ENCODE peak calls at places on chromosome X, in eight cellular contexts. C is stomach, K is spleen, D is HCT116, U is transverse colon, Z is sigmoid colon, J is endothelial cell of umbilical vein, X is H1. M is an unnamed sample.
A peak's percentile ranks its signal among the peaks of the same experiment; 100 is the strongest.

GRCh38 chrX:44303119-44303518 is 40.4 kb downstream of the EFHC2 start:
- DNase-seq in K (no peak), D (no peak), C (no peak), U (no peak), J (no peak), Z (no peak), X (no peak), M (no peak)

GRCh38 chrX:150548684-150549083 is 19.7 kb upstream of the MTM1 start:
- DNase-seq in U (no peak), D (no peak), J (no peak), C (no peak), K (no peak), Z (no peak), X (no peak), M (no peak)

GRCh38 chrX:84175943-84176342 is 12.1 kb downstream of the RPS6KA6 start:
- DNase-seq in J (no peak), K (no peak), C (no peak), U (no peak), D (no peak), Z (no peak), X (no peak), M (no peak)

GRCh38 chrX:9464435-9465371 is at the start of gene TBL1X:
- DNase-seq in D (no peak), J (peak; percentile 32), Z (peak; percentile 74), K (peak; percentile 91), X (peak; percentile 52), C (peak; percentile 51), U (peak; percentile 59), M (peak; percentile 75)

GRCh38 chrX:11064851-11065600 is 46.1 kb upstream of the HCCS start:
- DNase-seq in Z (no peak), X (no peak), C (no peak), D (no peak), J (no peak), K (no peak), U (no peak), M (no peak)

GRCh38 chrX:147550217-147550616 is 361.5 kb upstream of the FMR1 start:
- DNase-seq in D (no peak), Z (no peak), C (no peak), K (no peak), J (no peak), X (peak; percentile 63), U (no peak), M (no peak)

GRCh38 chrX:130170752-130171445 is 863 bp upstream of the RAB33A start:
- DNase-seq in X (peak; percentile 71), C (peak; percentile 31), Z (no peak), J (no peak), D (no peak), U (peak; percentile 42), K (peak; percentile 88), M (no peak)

GRCh38 chrX:150239946-150240642 is 123.0 kb upstream of the MAMLD1 start:
- DNase-seq in X (peak; percentile 8), C (no peak), K (no peak), J (no peak), D (no peak), Z (no peak), U (no peak), M (no peak)

GRCh38 chrX:49991718-49992117 is 69.3 kb downstream of the CLCN5 start:
- DNase-seq in U (no peak), Z (no peak), C (no peak), J (no peak), D (no peak), K (no peak), X (no peak), M (no peak)

GRCh38 chrX:115689931-115690330 is 129.0 kb downstream of the PLS3 start:
- DNase-seq in K (no peak), D (no peak), J (no peak), X (no peak), U (no peak), C (no peak), Z (no peak), M (no peak)

GRCh38 chrX:127306262-127306661 is 486.7 kb downstream of the PRR32 start:
- DNase-seq in D (no peak), C (no peak), U (no peak), Z (no peak), J (no peak), K (no peak), X (no peak), M (no peak)

GRCh38 chrX:29257516-29257915 is 670.3 kb downstream of the IL1RAPL1 start:
- DNase-seq in X (no peak), K (no peak), Z (no peak), D (no peak), U (no peak), J (no peak), C (no peak), M (no peak)

GRCh38 chrX:9525511-9526248 is 60.8 kb downstream of the TBL1X start:
- DNase-seq in D (no peak), J (peak; percentile 20), X (no peak), U (no peak), Z (no peak), K (no peak), C (no peak), M (no peak)

GRCh38 chrX:140912606-140913005 is 89.8 kb upstream of the SPANXB1 start:
- DNase-seq in K (no peak), C (no peak), D (no peak), J (no peak), U (no peak), X (no peak), Z (no peak), M (no peak)

GRCh38 chrX:72029473-72030411 is 102.0 kb downstream of the RTL5 start:
- DNase-seq in X (peak; percentile 39), D (no peak), K (no peak), U (no peak), C (no peak), Z (peak; percentile 67), J (peak; percentile 89), M (no peak)

GRCh38 chrX:71365356-71365875 is 741 bp upstream of the TAF1 start:
- DNase-seq in X (no peak), K (no peak), Z (no peak), J (no peak), U (no peak), D (no peak), C (no peak), M (no peak)

GRCh38 chrX:12564221-12564620 is 227.0 kb upstream of the PRPS2 start:
- DNase-seq in X (no peak), Z (no peak), C (no peak), U (no peak), K (no peak), J (no peak), D (no peak), M (no peak)

GRCh38 chrX:68945603-68946228 is 116.9 kb downstream of the EFNB1 start:
- DNase-seq in Z (peak; percentile 30), X (peak; percentile 53), J (peak; percentile 54), U (peak; percentile 12), C (no peak), D (no peak), K (peak; percentile 49), M (no peak)

GRCh38 chrX:119045884-119046283 is 26.9 kb upstream of the CT47C1 start:
- DNase-seq in K (no peak), X (no peak), J (no peak), D (no peak), U (no peak), C (no peak), Z (no peak), M (no peak)

GRCh38 chrX:107825698-107826285 is at the start of gene MID2:
- DNase-seq in Z (peak; percentile 88), X (peak; percentile 58), K (peak; percentile 80), D (peak; percentile 29), C (peak; percentile 67), U (peak; percentile 69), J (peak; percentile 53), M (peak; percentile 79)
- TF ChIP-seq POLR2A in Z (peak; percentile 34), X (no peak), K (no peak), D (no peak), C (no peak), U (peak; percentile 22), J (no peak), M (no peak)

GRCh38 chrX:19479458-19479857 is 35.9 kb downstream of the MAP3K15 start:
- DNase-seq in D (no peak), J (no peak), Z (no peak), X (no peak), U (no peak), C (no peak), K (no peak), M (no peak)
- H3K4me1 ChIP-seq in D (no peaks in the 10 kb centered on the region), J (no peaks in the 10 kb centered on the region), Z (no peaks in the 10 kb centered on the region), X (no peaks in the 10 kb centered on the region), U (no peaks in the 10 kb centered on the region), C (no peaks in the 10 kb centered on the region), K (no peaks in the 10 kb centered on the region), M (no peaks in the 10 kb centered on the region)

DNA sequence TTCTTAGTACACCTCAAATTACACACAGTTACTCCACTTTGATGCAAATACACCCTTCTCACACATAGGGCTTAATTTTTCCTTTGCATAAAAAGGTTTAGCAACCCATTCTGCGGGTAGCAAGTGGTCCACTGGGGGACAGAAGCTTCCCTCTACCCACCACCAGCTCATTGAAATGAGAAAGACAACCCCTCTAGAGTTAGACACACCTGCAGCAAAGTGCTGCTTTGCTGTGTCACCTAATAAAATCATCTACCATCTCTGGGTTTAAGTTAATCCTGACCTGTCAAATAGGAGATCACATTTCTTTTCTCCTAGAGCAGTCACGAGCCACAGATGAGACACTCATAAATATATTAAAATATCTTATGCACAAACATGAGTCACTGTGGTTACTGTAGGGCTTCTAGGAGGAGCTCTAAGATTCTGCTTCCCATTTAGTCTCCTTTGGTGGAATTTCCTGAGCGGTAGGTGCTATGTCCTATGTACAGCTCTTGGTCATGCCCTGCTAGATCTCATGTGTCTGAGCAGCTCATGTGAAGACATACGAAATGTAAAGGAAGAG is 11.9 kb downstream of the BMX start:
- DNase-seq in K (no peak), D (no peak), Z (no peak), J (no peak), C (no peak), U (no peak), X (no peak), M (no peak)
- TF ChIP-seq POLR2AphosphoS5 in K (no peak), D (no peak), Z (no peak), J (no peak), C (no peak), U (no peak), X (no peak), M (no peak)

DNA sequence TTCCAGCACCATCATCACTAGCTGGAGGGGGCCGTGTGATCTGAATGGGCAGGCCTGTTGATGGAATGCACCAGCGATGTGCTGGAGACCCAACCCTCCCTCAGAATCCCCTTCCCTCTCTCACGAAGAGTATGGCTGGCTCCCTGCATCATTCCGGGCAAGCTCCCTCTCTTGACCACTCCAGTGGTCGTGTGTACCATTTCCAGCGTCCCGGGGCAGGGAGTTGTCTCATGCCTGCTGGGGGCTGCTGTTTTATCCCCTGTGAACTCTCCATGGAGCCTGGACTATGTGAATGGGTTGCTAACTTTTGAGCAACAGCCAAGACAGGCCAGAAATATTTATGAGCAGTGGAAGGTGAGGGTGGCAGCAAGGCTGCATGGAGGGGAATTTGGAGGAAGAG is 8.1 kb downstream of the CSAG1 start:
- DNase-seq in U (no peak), K (peak; percentile 24), C (no peak), J (no peak), X (no peak), D (no peak), Z (no peak), M (no peak)
- TF ChIP-seq POLR2A in U (no peak), K (no peak), C (no peak), J (no peak), X (no peak), D (no peak), Z (no peak), M (no peak)

DNA sequence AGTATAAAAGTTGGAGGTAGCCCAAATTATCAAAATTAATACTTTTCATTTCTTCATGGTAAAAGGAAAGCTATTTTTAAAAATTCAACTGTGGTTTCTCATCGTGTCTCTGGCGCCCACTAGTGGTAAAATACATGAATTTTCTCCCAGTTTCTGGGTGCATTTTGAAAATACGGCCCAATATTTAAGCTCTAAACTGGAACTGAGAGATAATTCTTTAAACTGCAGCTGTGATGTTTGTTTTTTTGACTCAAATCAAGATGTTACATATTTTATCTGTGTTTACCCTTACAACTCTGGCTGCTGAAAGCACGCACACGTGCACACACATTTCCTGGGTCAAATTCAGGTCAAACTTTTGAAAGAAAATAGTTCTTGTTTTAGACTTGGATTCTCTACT is 123.9 kb upstream of the ACSL4 start:
- DNase-seq in Z (no peak), D (no peak), J (peak; percentile 66), U (no peak), K (no peak), X (no peak), C (no peak), M (no peak)
- H3K4me1 ChIP-seq in Z (no peaks in the 10 kb centered on the region), D (no peaks in the 10 kb centered on the region), J (peaks cover 17% of the 10 kb centered on the region), U (no peaks in the 10 kb centered on the region), K (no peaks in the 10 kb centered on the region), X (no peaks in the 10 kb centered on the region), C (no peaks in the 10 kb centered on the region), M (no peaks in the 10 kb centered on the region)